ENCODE peak calls at places on chromosomes 13 and 19, in seven cellular contexts. A, R, Z, U, Q, F and O are unnamed samples. For H3K9me3, the result is how much of the 10 kb centered on the place peaks cover.

GRCh38 chr19:39923862-39924261 is 10.6 kb downstream of the FCGBP start:
- DNase-seq in A (no peak), R (no peak), Z (no peak), U (no peak), Q (no peak), F (no peak), O (no peak)

GRCh38 chr13:31765441-31765840 is 26.1 kb downstream of the RXFP2 start:
- DNase-seq in A (no peak), R (peak), Z (peak), U (no peak), Q (no peak), F (no peak), O (no peak)

GRCh38 chr19:50702870-50703829 is 16.5 kb downstream of the SHANK1 start:
- DNase-seq in A (no peak), R (peak), Z (no peak), U (no peak), Q (no peak), F (no peak), O (no peak)

GRCh38 chr19:13834308-13834790 is 39.1 kb downstream of the ZSWIM4 start:
- DNase-seq in A (no peak), R (peak), Z (no peak), U (no peak), Q (no peak), F (no peak), O (no peak)

GRCh38 chr13:30923423-30923822 is 9.0 kb upstream of the TEX26 start:
- DNase-seq in A (no peak), R (no peak), Z (no peak), U (no peak), Q (no peak), F (no peak), O (no peak)

GRCh38 chr13:44312898-44313551 is 60.6 kb upstream of the SERP2 start:
- DNase-seq in A (no peak), R (peak), Z (peak), U (no peak), Q (no peak), F (no peak), O (no peak)

GRCh38 chr19:39093761-39094160 is 9.6 kb downstream of the ACP7 start:
- DNase-seq in A (no peak), R (peak), Z (peak), U (no peak), Q (no peak), F (no peak), O (no peak)

GRCh38 chr13:21088534-21088933 is 27.1 kb upstream of the LATS2 start:
- DNase-seq in A (no peak), R (no peak), Z (no peak), U (no peak), Q (no peak), F (no peak), O (no peak)

GRCh38 chr13:34413538-34414210 is 528.4 kb upstream of the NBEA start:
- DNase-seq in A (no peak), R (no peak), Z (peak), U (no peak), Q (no peak), F (no peak), O (no peak)

GRCh38 chr13:86446311-86446710 is 647.1 kb upstream of the SLITRK6 start:
- DNase-seq in A (no peak), R (peak), Z (peak), U (no peak), Q (no peak), F (no peak), O (no peak)

GRCh38 chr13:67515895-67516294 is 285.8 kb upstream of the PCDH9 start:
- DNase-seq in A (no peak), R (no peak), Z (peak), U (no peak), Q (no peak), F (no peak), O (no peak)

GRCh38 chr19:5349041-5349440 is 8.4 kb upstream of the PTPRS start:
- DNase-seq in A (no peak), R (peak), Z (no peak), U (no peak), Q (no peak), F (no peak), O (no peak)

DNA sequence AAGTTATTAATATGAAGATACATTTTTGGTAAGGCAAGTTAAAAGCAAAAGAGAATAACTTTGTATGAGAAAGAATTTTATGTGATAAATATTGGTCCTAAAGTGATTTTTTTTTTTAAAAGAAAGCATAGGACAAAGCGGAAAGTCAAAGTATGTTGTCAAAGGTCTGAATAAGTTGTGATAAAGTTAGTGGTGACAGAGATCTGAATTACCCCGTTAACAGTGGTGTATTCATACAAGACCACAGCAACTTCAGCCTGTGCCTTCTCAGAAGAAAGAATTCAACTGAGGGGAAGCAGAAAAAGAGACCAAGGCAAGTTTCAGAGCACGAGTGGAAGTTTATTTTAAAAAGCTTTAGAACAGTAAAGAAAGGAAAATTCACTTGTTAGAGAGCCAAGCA is 19.0 kb upstream of the ZNF566 start:
- DNase-seq in A (no peak), R (no peak), Z (no peak), U (no peak), Q (no peak), F (no peak), O (no peak)
- H3K9me3 ChIP-seq in A (half or more), R (under half), Z (under half), U (under half), Q (under half), F (under half), O (half or more)

GRCh38 chr19:55611300-55611982 is 6.0 kb downstream of the ZNF865 start:
- DNase-seq in A (no peak), R (no peak), Z (no peak), U (no peak), Q (no peak), F (no peak), O (no peak)
- H3K27ac ChIP-seq in A (no peak), R (no peak), Z (no peak), U (peak), Q (no peak), F (no peak), O (no peak)

GRCh38 chr13:50924025-50924424 is 14.4 kb downstream of the RNASEH2B start:
- DNase-seq in A (no peak), R (no peak), Z (no peak), U (no peak), Q (no peak), F (no peak), O (no peak)

GRCh38 chr13:50917572-50917971 is 8.0 kb downstream of the RNASEH2B start:
- DNase-seq in A (no peak), R (peak), Z (no peak), U (peak), Q (no peak), F (no peak), O (no peak)

GRCh38 chr13:50923272-50923671 is 13.7 kb downstream of the RNASEH2B start:
- DNase-seq in A (no peak), R (peak), Z (no peak), U (no peak), Q (no peak), F (no peak), O (no peak)

GRCh38 chr13:50919291-50919690 is 9.7 kb downstream of the RNASEH2B start:
- DNase-seq in A (no peak), R (no peak), Z (no peak), U (no peak), Q (no peak), F (no peak), O (no peak)

GRCh38 chr13:50921706-50922105 is 12.1 kb downstream of the RNASEH2B start:
- DNase-seq in A (no peak), R (no peak), Z (no peak), U (no peak), Q (no peak), F (no peak), O (no peak)
- H3K9me3 ChIP-seq in A (under half), R (under half), Z (under half), U (under half), Q (under half), F (under half), O (under half)

GRCh38 chr19:49546825-49547565 is 19.2 kb downstream of the RCN3 start:
- DNase-seq in A (no peak), R (peak), Z (peak), U (peak), Q (peak), F (peak), O (no peak)
- H3K27ac ChIP-seq in A (no peak), R (peak), Z (no peak), U (no peak), Q (no peak), F (peak), O (no peak)

GRCh38 chr19:56933014-56933705 is 92.6 kb upstream of the PEG3 start:
- DNase-seq in A (no peak), R (no peak), Z (no peak), U (no peak), Q (no peak), F (no peak), O (no peak)

GRCh38 chr19:56930647-56931592 is 90.4 kb upstream of the PEG3 start:
- DNase-seq in A (no peak), R (no peak), Z (no peak), U (no peak), Q (no peak), F (no peak), O (no peak)

GRCh38 chr19:56927294-56927693 is 86.8 kb upstream of the PEG3 start:
- DNase-seq in A (no peak), R (no peak), Z (no peak), U (no peak), Q (no peak), F (no peak), O (no peak)

GRCh38 chr19:56927791-56928207 is 87.3 kb upstream of the PEG3 start:
- DNase-seq in A (no peak), R (no peak), Z (no peak), U (no peak), Q (no peak), F (no peak), O (no peak)
- H3K9me3 ChIP-seq in A (under half), R (under half), Z (under half), U (under half), Q (under half), F (under half), O (under half)

GRCh38 chr19:10238172-10238783 is 7.1 kb upstream of the S1PR2 start:
- DNase-seq in A (no peak), R (peak), Z (no peak), U (no peak), Q (no peak), F (no peak), O (no peak)
- H3K27ac ChIP-seq in A (peak), R (peak), Z (no peak), U (no peak), Q (no peak), F (no peak), O (no peak)

DNA sequence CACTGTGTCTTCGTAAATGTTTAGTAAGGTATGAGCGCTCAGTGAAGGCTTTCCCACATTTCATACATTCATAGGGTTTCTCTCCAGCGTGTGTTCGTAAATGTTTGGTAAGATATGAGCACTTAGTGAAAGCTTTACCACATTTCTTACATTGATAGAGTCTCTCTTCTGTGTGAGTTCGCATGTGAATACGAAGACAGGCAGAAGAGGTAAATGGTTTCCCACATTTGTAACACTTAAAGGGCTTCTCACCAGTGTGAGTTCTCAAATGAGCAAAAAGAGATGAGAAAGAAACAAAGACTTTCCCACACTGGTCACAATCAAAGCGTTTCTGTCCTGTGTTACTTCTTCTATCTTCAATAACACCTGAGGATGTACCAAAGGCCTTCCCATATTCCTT is 31.3 kb downstream of the ZNF560 start:
- DNase-seq in A (no peak), R (no peak), Z (no peak), U (no peak), Q (no peak), F (no peak), O (no peak)
- H3K9me3 ChIP-seq in A (under half), R (under half), Z (under half), U (under half), Q (under half), F (under half), O (half or more)